ENCODE peak calls at places on chromosomes 4 and X, in six cellular contexts. K, C, U, E, A and N are unnamed samples.

GRCh38 chr4:112214397-112215264 is 17.0 kb upstream of the AP1AR start:
- DNase-seq in C (peak; percentile 27), A (no peak), U (peak; percentile 34), E (no peak), K (peak; percentile 55), N (peak; percentile 14)

GRCh38 chr4:33878710-33879109 is 2365.6 kb downstream of the ARAP2 start:
- DNase-seq in A (no peak), E (no peak), C (no peak), K (no peak), U (no peak), N (no peak)

GRCh38 chrX:44400588-44400987 is 57.1 kb upstream of the EFHC2 start:
- DNase-seq in C (peak; percentile 96), A (no peak), K (peak; percentile 95), E (peak; percentile 88), U (peak; percentile 29), N (peak; percentile 95)

GRCh38 chr4:174520655-174521054 is 1.6 kb downstream of the HPGD start:
- DNase-seq in E (no peak), C (no peak), A (no peak), K (no peak), U (no peak), N (no peak)

GRCh38 chr4:21248336-21248735 is 548.1 kb downstream of the PACRGL start:
- DNase-seq in A (no peak), K (no peak), E (no peak), U (no peak), C (no peak), N (no peak)

GRCh38 chrX:107601326-107601725 is 27.0 kb upstream of the PRPS1 start:
- DNase-seq in A (no peak), E (no peak), C (no peak), K (no peak), U (no peak), N (no peak)

GRCh38 chr4:127055349-127055748 is 577.4 kb upstream of the INTU start:
- DNase-seq in A (no peak), U (no peak), K (peak; percentile 31), C (peak; percentile 70), E (no peak), N (peak; percentile 84)

GRCh38 chrX:110167952-110168451 is 149.9 kb downstream of the AMMECR1 start:
- DNase-seq in K (peak; percentile 30), A (peak; percentile 63), C (no peak), U (no peak), E (no peak), N (peak; percentile 35)

GRCh38 chr4:54513741-54514140 is 144.0 kb upstream of the KIT start:
- DNase-seq in E (no peak), K (no peak), U (no peak), C (no peak), A (no peak), N (no peak)

GRCh38 chr4:79049840-79050520 is 110.7 kb upstream of the PAQR3 start:
- DNase-seq in C (no peak), K (peak; percentile 8), U (no peak), A (no peak), E (no peak), N (no peak)

GRCh38 chr4:153488719-153489384 is 22.7 kb downstream of the TMEM131L start:
- DNase-seq in U (no peak), A (peak; percentile 33), C (no peak), E (no peak), K (no peak), N (no peak)
- H4K20me1 ChIP-seq in U (no peaks in the 10 kb centered on the region), A (peaks cover 48% of the 10 kb centered on the region), C (no peaks in the 10 kb centered on the region), E (no peaks in the 10 kb centered on the region), K (no peaks in the 10 kb centered on the region), N (no peaks in the 10 kb centered on the region)

GRCh38 chrX:136262812-136263315 is 11.7 kb upstream of the MAP7D3 start:
- DNase-seq in A (no peak), E (no peak), U (no peak), K (no peak), C (no peak), N (no peak)
- H3K4me1 ChIP-seq in A (no peaks in the 10 kb centered on the region), E (peaks cover 14% of the 10 kb centered on the region), U (no peaks in the 10 kb centered on the region), K (peaks cover 32% of the 10 kb centered on the region), C (peaks cover 17% of the 10 kb centered on the region), N (peaks cover 24% of the 10 kb centered on the region)

GRCh38 chrX:2710041-2710471 is 19.0 kb downstream of the CD99 start:
- DNase-seq in A (no peak), C (peak; percentile 88), K (peak; percentile 76), E (peak; percentile 74), U (peak; percentile 71), N (peak; percentile 67)
- H4K20me1 ChIP-seq in A (no peaks in the 10 kb centered on the region), C (peaks cover 81% of the 10 kb centered on the region), K (no peaks in the 10 kb centered on the region), E (no peaks in the 10 kb centered on the region), U (peaks cover 29% of the 10 kb centered on the region), N (peaks cover 86% of the 10 kb centered on the region)

DNA sequence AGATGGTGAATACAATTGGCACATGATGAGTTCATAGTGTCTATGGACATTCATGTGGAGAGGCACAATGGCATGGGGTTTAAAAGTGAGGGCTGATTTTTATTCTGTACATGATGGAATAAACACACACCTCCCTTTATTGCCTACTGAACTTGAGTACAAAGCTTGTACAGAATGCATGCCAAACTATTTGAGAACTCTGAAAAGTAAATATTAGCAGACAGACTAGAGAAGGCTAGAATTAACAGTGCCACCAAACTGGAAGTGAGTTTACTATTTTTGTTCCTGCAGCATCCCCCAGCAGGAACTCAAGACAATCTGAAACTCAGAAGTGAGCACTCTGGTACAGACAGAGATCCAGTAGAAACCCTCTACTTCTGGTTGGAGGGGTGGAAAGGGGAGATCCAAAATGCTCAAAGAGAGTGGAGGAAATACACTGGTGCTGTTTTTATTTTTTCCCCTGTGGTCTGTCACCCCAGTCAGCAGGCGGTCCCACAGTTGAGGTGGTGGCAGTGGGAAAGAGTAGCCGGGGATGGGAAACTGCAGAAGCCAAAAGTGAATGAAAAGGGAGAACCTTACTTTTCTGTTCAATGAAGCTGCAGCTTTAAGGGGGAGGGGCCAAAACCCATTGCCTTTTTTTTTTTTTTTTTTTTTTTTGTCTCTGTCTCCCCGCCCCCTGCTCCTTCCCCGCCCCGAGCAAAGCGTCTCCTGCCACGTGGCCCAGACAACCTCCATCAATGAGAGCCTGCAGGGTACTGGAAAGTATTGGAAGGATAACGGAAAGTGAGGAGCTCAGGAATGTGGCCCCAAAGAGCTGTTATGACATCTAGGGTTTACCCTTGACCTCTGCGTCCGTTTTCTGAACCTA is 20.5 kb downstream of the AKAP4 start:
- DNase-seq in U (no peak), A (no peak), E (no peak), K (no peak), C (no peak), N (no peak)
- H3K4me1 ChIP-seq in U (no peaks in the 10 kb centered on the region), A (no peaks in the 10 kb centered on the region), E (no peaks in the 10 kb centered on the region), K (no peaks in the 10 kb centered on the region), C (no peaks in the 10 kb centered on the region), N (no peaks in the 10 kb centered on the region)

GRCh38 chr4:1810765-1811164 is 17.7 kb downstream of the FGFR3 start:
- DNase-seq in C (no peak), U (no peak), E (no peak), A (no peak), K (no peak), N (no peak)
- H4K20me1 ChIP-seq in C (peaks cover 16% of the 10 kb centered on the region), U (no peaks in the 10 kb centered on the region), E (peaks cover 8% of the 10 kb centered on the region), A (peaks cover 9% of the 10 kb centered on the region), K (no peaks in the 10 kb centered on the region), N (peaks cover 22% of the 10 kb centered on the region)

DNA sequence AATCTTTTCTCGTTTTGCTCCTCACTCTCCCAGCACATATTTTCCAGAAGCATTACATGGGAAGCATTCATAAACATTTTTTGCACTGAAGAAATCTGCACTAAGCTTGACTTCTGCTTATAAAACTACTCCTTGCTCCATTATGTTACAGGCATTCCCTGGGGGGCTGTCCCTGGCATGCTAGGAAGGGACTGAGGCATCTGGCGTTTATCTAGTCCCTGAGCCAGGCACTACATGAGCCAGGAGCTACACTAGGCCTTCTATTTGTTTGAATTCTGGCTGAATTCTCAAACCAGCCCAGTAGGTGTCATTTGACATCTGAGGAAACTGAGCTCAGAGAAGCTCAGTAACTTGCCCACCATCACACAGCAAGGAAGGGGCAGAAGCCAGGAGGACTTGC is 43.3 kb downstream of the NHSL2 start:
- DNase-seq in U (no peak), C (no peak), E (no peak), K (no peak), A (no peak), N (no peak)
- H3K4me1 ChIP-seq in U (no peaks in the 10 kb centered on the region), C (no peaks in the 10 kb centered on the region), E (no peaks in the 10 kb centered on the region), K (no peaks in the 10 kb centered on the region), A (peaks cover 38% of the 10 kb centered on the region), N (peaks cover 12% of the 10 kb centered on the region)

DNA sequence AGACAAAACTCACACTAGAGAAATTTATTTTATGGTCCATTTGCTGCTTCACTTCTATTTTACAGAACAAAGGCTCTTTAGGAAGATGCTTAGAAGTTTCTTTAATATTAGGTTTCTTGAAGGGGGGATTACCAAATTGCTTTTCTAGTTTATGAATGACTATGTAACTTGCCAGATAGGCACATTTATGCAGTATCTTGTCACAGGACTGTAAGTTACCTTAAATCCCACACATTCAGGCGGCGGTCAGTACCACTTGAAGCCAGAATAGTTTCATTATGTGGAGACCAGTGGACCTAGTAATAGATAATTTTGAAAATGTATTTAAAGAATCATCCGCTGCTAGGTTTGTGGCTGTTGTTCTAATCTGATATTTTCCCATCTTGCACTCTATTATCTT is 18.3 kb downstream of the RBBP7 start:
- DNase-seq in E (no peak), C (no peak), K (no peak), A (no peak), U (no peak), N (no peak)
- H4K20me1 ChIP-seq in E (no peaks in the 10 kb centered on the region), C (peaks cover 11% of the 10 kb centered on the region), K (peaks cover 5% of the 10 kb centered on the region), A (peaks cover 63% of the 10 kb centered on the region), U (peaks cover 5% of the 10 kb centered on the region), N (no peaks in the 10 kb centered on the region)

GRCh38 chr4:1243451-1244080 is 5.4 kb downstream of the CTBP1 start:
- DNase-seq in C (no peak), K (no peak), U (peak; percentile 3), E (no peak), A (no peak), N (no peak)
- H3K4me1 ChIP-seq in C (peaks cover 16% of the 10 kb centered on the region), K (peaks cover 15% of the 10 kb centered on the region), U (peaks cover 27% of the 10 kb centered on the region), E (peaks cover 16% of the 10 kb centered on the region), A (peaks cover 10% of the 10 kb centered on the region), N (peaks cover 18% of the 10 kb centered on the region)

GRCh38 chr4:153532636-153533035 is 66.5 kb downstream of the TMEM131L start:
- DNase-seq in C (no peak), E (no peak), U (no peak), K (no peak), A (no peak), N (no peak)
- H4K20me1 ChIP-seq in C (no peaks in the 10 kb centered on the region), E (no peaks in the 10 kb centered on the region), U (no peaks in the 10 kb centered on the region), K (no peaks in the 10 kb centered on the region), A (no peaks in the 10 kb centered on the region), N (peaks cover 22% of the 10 kb centered on the region)

GRCh38 chr4:73729534-73730165 is 10.7 kb upstream of the CXCL8 start:
- DNase-seq in E (no peak), U (peak; percentile 82), K (peak; percentile 93), A (peak; percentile 66), C (peak; percentile 92), N (peak; percentile 61)
- H3K4me1 ChIP-seq in E (peaks cover 28% of the 10 kb centered on the region), U (no peaks in the 10 kb centered on the region), K (peaks cover 79% of the 10 kb centered on the region), A (no peaks in the 10 kb centered on the region), C (peaks cover 10% of the 10 kb centered on the region), N (peaks cover 12% of the 10 kb centered on the region)